ENCODE peak calls at places on chromosomes 6 and 20, in four cellular contexts. L, E, A and N are unnamed samples.

GRCh38 chr6:45454008-45454911 is 76.5 kb upstream of the SUPT3H start:
- DNase-seq in L (peak), E (peak), A (no peak), N (no peak)

GRCh38 chr20:25057234-25058050 is 497 bp downstream of the ACSS1 start:
- DNase-seq in L (peak), E (peak), A (peak), N (no peak)

GRCh38 chr6:95366414-95366813 is 210.9 kb upstream of the MANEA start:
- DNase-seq in L (no peak), E (no peak), A (no peak), N (no peak)

GRCh38 chr6:70108230-70108629 is 194.7 kb downstream of the COL9A1 start:
- DNase-seq in L (peak), E (peak), A (no peak), N (no peak)

GRCh38 chr6:52288216-52288615 is 3.7 kb upstream of the MCM3 start:
- DNase-seq in L (no peak), E (no peak), A (no peak), N (no peak)

GRCh38 chr6:26534681-26535465 is 3.3 kb upstream of the HMGN4 start:
- DNase-seq in L (no peak), E (no peak), A (no peak), N (no peak)

GRCh38 chr6:10429638-10430427 is 15.0 kb upstream of the TFAP2A start:
- DNase-seq in L (peak), E (peak), A (peak), N (no peak)

GRCh38 chr6:148440877-148441453 is 98.3 kb downstream of the SASH1 start:
- DNase-seq in L (peak), E (peak), A (peak), N (no peak)

GRCh38 chr6:135087803-135088202 is 33.2 kb upstream of the HBS1L start:
- DNase-seq in L (no peak), E (no peak), A (no peak), N (no peak)

GRCh38 chr6:91490672-91491071 is 903.8 kb upstream of the MAP3K7 start:
- DNase-seq in L (no peak), E (no peak), A (no peak), N (no peak)

GRCh38 chr6:153790881-153791473 is 248.1 kb upstream of the OPRM1 start:
- DNase-seq in L (peak), E (no peak), A (no peak), N (peak)

GRCh38 chr20:38674178-38675133 is 49.8 kb upstream of the SLC32A1 start:
- DNase-seq in L (peak), E (peak), A (peak), N (peak)

GRCh38 chr20:34798871-34799270 is 26.6 kb downstream of the NCOA6 start:
- DNase-seq in L (no peak), E (no peak), A (no peak), N (no peak)

GRCh38 chr6:26173836-26174144 is 86.6 kb downstream of the HFE start:
- DNase-seq in L (no peak), E (no peak), A (no peak), N (no peak)

GRCh38 chr6:24874776-24875175 is 61.0 kb downstream of the RIPOR2 start:
- DNase-seq in L (no peak), E (no peak), A (no peak), N (no peak)

GRCh38 chr6:127914240-127914639 is 13.4 kb upstream of the THEMIS start:
- DNase-seq in L (no peak), E (no peak), A (no peak), N (no peak)

GRCh38 chr6:5532941-5533340 is 271.6 kb downstream of the FARS2 start:
- DNase-seq in L (no peak), E (no peak), A (no peak), N (no peak)

GRCh38 chr6:5525209-5525608 is 263.9 kb downstream of the FARS2 start:
- DNase-seq in L (no peak), E (peak), A (no peak), N (no peak)

GRCh38 chr6:5529015-5529414 is 267.7 kb downstream of the FARS2 start:
- DNase-seq in L (no peak), E (peak), A (no peak), N (no peak)

GRCh38 chr6:5531853-5532375 is 270.6 kb downstream of the FARS2 start:
- DNase-seq in L (no peak), E (no peak), A (no peak), N (no peak)

DNA sequence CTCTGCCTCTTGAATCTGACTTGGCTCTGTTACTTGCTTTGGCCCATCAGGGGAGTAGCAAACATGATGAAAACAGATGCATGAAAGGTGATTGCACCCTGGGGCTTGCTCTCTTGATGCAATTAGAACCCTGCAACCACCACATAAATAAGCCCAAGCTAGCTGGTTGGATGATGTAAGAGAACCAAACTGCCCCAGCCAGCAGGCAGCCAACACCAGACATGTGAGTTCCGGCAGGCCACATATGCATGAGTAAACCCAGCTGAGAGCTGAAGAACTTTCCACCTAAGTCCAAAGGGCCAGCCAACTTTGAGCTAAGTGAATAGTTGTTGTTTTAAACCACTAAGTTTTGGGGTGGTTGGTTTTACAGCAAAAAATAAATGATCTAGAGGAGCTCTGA is 268.4 kb downstream of the FARS2 start:
- DNase-seq in L (peak), E (no peak), A (no peak), N (no peak)
- H4K5ac ChIP-seq in L (no peak), E (no peak), A (no peak), N (no peak)

GRCh38 chr20:50386641-50386960 is 123.6 kb upstream of the PTPN1 start:
- DNase-seq in L (no peak), E (no peak), A (no peak), N (no peak)
- H4K5ac ChIP-seq in L (no peak), E (no peak), A (no peak), N (no peak)

GRCh38 chr6:48412656-48413055 is 301.7 kb upstream of the PTCHD4 start:
- DNase-seq in L (no peak), E (no peak), A (no peak), N (no peak)
- H4K5ac ChIP-seq in L (no peak), E (no peak), A (no peak), N (no peak)

DNA sequence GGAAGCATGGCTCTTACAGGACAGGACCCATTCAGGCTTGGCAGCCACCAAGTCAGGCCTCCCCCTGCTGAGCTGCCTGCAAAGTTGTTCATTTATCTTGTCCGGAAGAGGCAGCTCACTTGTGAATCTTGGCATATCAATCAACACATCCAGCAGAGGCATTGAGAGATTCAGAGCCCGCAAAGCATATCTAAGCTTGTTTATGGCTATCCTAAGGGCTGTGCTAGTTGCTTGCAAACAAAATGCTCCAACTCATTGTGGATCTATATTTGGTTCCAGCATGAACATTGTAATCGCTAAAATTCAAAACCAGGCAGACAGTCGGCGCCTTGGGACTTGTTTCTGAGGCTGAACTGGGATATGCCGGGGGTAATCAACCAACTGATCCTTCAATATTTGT is 106.1 kb downstream of the UNC5CL start:
- DNase-seq in L (no peak), E (no peak), A (no peak), N (no peak)
- H4K5ac ChIP-seq in L (no peak), E (no peak), A (no peak), N (no peak)

DNA sequence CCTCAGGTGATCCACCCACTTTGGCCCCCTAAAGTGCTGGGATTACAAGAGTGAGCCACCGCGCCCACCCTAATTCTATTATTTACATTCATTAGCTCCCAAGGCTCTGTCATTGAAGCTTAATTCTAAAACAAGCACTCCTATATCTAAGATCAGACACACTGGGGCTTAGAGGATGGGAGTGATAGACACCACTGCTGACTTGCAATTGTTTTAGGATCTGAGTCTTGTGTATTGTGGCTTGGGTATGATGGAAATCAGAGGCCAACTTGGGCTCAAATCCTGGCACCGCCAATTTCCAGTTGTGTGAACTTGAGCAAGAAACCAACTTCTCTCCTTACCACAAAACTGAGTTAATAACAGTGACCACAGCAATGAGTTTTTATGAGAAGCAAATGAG is 34.7 kb downstream of the MTRES1 start:
- DNase-seq in L (peak), E (no peak), A (no peak), N (no peak)
- H4K5ac ChIP-seq in L (no peak), E (no peak), A (no peak), N (no peak)